ENCODE peak calls at places on chromosomes 1 and 21, in four cellular contexts. F is glutamatergic neuron, I is stomach, Z is H9. U is an unnamed sample.

GRCh38 chr1:215076312-215076711 is 6.2 kb upstream of the KCNK2 start:
- DNase-seq in F (no peak), I (no peak), Z (peak), U (peak)

GRCh38 chr1:23304140-23304620 is 39.9 kb downstream of the HNRNPR start:
- DNase-seq in F (no peak), I (no peak), Z (no peak), U (no peak)

GRCh38 chr1:118985611-118986290 is 2.4 kb downstream of the TBX15 start:
- DNase-seq in F (no peak), I (no peak), Z (no peak), U (no peak)

GRCh38 chr1:225735252-225736149 is 42.1 kb upstream of the SRP9 start:
- DNase-seq in F (no peak), I (peak), Z (no peak), U (no peak)

GRCh38 chr1:10530756-10531155 is 56.0 kb downstream of the PEX14 start:
- DNase-seq in F (no peak), I (no peak), Z (no peak), U (peak)

GRCh38 chr1:228827026-228827425 is 91.7 kb downstream of the RHOU start:
- DNase-seq in F (no peak), I (no peak), Z (no peak), U (no peak)

GRCh38 chr1:218384576-218384975 is 39.4 kb downstream of the TGFB2 start:
- DNase-seq in F (no peak), I (no peak), Z (no peak), U (no peak)

GRCh38 chr1:47793563-47793962 is 203.6 kb downstream of the TRABD2B start:
- DNase-seq in F (no peak), I (no peak), Z (no peak), U (no peak)

GRCh38 chr21:37673801-37674575 is 242.3 kb downstream of the KCNJ6 start:
- DNase-seq in F (no peak), I (no peak), Z (no peak), U (no peak)

GRCh38 chr1:182771187-182771984 is 18.2 kb upstream of the NPL start:
- DNase-seq in F (no peak), I (no peak), Z (no peak), U (no peak)

GRCh38 chr1:6180215-6180577 is at the start of gene CHD5:
- DNase-seq in F (no peak), I (no peak), Z (peak), U (no peak)
- TF ChIP-seq CTCF in F (peak), I (no peak), Z (peak), U (no peak)

DNA sequence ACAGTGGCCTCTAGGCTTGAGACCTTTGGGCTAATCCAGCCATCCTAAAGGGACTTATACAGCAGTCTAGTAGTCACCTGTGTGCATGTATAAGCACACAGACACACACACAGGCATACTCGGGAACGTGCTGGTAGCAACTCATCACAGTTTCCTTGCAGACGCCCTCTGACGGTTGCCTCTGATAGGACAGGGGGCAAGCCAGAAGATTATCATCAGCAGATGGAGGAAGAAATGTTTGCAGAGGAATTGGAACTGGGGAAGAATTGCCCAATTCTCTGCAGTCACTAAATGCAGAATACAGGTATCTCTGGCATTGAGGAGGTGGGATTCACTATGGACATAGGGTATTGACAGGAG is 222.2 kb downstream of the C1orf94 start:
- DNase-seq in F (no peak), I (no peak), Z (peak), U (peak)
- TF ChIP-seq CTCF in F (peak), I (no peak), Z (peak), U (peak)

GRCh38 chr1:80217377-80217986 is 1211.0 kb upstream of the ADGRL4 start:
- DNase-seq in F (no peak), I (no peak), Z (no peak), U (peak)
- TF ChIP-seq CTCF in F (no peak), I (no peak), Z (peak), U (no peak)

DNA sequence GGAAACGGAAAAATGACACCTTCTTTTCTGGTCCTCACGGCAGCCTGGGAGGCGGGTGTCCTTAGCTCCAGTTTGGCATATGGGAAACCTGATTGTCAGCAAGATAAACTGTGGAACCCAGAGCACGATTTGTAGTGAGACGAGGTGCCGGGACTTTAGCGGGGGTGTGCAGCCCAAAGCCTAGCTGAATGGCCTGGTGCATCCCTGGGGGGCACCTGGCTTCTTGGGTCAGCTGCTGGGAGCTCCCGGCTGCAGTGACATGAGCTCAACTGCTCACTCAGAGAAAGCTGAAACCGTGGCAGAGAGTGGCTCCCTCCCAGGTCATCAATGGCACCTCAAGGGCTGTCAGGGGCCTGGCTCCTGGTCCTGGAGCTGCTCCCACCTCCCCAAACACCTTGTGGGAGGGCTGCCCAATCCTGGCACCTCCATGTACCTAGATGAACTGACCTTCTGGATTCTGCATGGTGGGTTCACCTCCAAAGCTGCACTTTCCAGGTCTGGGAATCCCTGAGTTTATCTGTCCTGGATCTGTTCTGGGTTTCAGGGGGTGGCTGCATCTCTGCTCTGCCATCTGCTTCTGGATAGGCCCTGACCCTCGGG is 260.5 kb downstream of the MATN1 start:
- DNase-seq in F (no peak), I (no peak), Z (no peak), U (no peak)
- TF ChIP-seq CTCF in F (no peak), I (no peak), Z (no peak), U (no peak)

GRCh38 chr1:17762313-17762712 is 7.2 kb downstream of the ACTL8 start:
- DNase-seq in F (no peak), I (no peak), Z (no peak), U (no peak)

GRCh38 chr1:17763995-17764394 is 8.9 kb downstream of the ACTL8 start:
- DNase-seq in F (no peak), I (no peak), Z (no peak), U (no peak)

GRCh38 chr1:17755120-17755519 is at the start of gene ACTL8:
- DNase-seq in F (no peak), I (no peak), Z (no peak), U (peak)

GRCh38 chr1:17757426-17757825 is 2.3 kb downstream of the ACTL8 start:
- DNase-seq in F (no peak), I (no peak), Z (no peak), U (no peak)

DNA sequence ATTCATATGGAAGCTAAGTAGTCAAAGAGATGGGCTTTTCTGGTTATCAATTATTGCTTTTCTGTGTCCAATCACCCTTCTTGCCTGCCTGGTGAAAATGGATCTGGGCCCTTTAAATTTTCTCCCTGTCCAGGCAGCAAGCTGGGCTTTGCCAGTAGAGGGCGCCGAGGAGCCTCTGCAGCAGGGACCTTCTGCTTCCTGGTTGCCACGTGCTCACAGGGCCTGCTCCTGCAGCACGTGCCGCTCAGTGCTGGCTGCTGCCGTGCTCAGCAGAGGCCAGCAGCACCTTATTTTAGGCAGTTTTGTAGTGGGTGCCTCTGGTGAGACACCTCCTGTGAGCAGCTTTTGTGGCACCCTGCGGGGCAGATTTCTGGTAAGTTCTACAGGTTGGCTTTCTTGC is 4.0 kb downstream of the ACTL8 start:
- DNase-seq in F (peak), I (no peak), Z (no peak), U (peak)
- TF ChIP-seq CTCF in F (peak), I (no peak), Z (peak), U (peak)

GRCh38 chr1:94322696-94323095 is 85.3 kb upstream of the ARHGAP29 start:
- DNase-seq in F (no peak), I (no peak), Z (no peak), U (no peak)
- TF ChIP-seq CTCF in F (no peak), I (no peak), Z (no peak), U (no peak)

DNA sequence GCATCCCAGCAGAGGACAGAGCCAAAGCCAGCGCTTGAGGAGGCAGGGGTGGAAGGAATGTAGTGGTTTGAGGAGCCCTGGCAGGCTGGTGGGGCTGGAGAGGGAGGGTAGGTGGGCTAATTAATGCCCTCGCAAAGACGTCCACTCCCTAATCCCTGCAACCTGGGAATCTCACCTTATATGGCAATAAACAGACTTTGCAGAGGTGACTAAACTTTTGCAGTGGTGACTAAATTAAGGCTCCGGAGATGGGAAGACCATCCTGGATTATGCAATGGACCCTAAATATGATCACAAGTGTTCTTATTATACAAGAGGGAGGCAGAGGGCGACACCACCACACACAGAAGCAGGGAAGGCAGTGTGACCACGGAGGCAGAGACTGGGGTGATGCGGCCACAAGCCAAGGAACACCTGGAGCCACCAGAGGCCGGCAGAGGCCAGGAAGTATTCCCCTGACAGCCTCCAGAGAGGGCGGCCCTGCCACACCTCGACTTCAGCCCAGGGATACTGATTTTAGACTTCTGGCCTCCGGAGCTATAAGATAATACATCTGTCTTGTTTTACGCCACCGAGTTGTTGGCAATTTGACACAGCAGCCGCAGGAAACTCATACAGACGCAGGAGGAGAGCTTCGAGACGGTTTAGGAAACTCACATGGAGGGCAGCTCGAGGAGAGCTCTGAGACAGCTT is 23.1 kb upstream of the NPPB start:
- DNase-seq in F (no peak), I (no peak), Z (no peak), U (no peak)
- TF ChIP-seq CTCF in F (no peak), I (no peak), Z (no peak), U (no peak)

U was measured in endothelial cell.